ENCODE peak calls at places on chromosome 4, in five cellular contexts. J is GM23248, A is H9, T is right lobe of liver, R is AG04450. S is an unnamed sample.

GRCh38 chr4:78552398-78553396 is 1.1 kb downstream of the ANXA3 start:
- DNase-seq in A (peak; percentile 79), T (no peak), J (no peak), R (no peak), S (no peak)

GRCh38 chr4:89929425-89930272 is 35.0 kb downstream of the MMRN1 start:
- DNase-seq in R (no peak), A (no peak), J (no peak), T (no peak), S (no peak)

GRCh38 chr4:70877539-70877938 is 24.6 kb upstream of the MOB1B start:
- DNase-seq in J (no peak), R (no peak), A (no peak), T (no peak), S (no peak)

GRCh38 chr4:101475246-101475645 is 127.9 kb upstream of the PPP3CA start:
- DNase-seq in A (no peak), J (peak; percentile 3), R (no peak), T (no peak), S (no peak)

GRCh38 chr4:137961051-137961438 is 281.1 kb downstream of the SLC7A11 start:
- DNase-seq in J (peak; percentile 90), T (no peak), R (peak; percentile 24), A (no peak), S (no peak)

GRCh38 chr4:138488527-138488926 is 246.4 kb upstream of the SLC7A11 start:
- DNase-seq in A (no peak), T (no peak), J (no peak), R (no peak), S (no peak)

GRCh38 chr4:102663073-102663472 is 97.7 kb downstream of the MANBA start:
- DNase-seq in A (no peak), R (no peak), J (peak; percentile 70), T (no peak), S (no peak)

GRCh38 chr4:161604516-161605300 is 559.1 kb downstream of the FSTL5 start:
- DNase-seq in T (no peak), R (no peak), J (no peak), A (no peak), S (no peak)

GRCh38 chr4:90438540-90438939 is 311.3 kb downstream of the CCSER1 start:
- DNase-seq in T (no peak), R (no peak), A (no peak), J (no peak), S (no peak)

GRCh38 chr4:6324999-6325790 is 55.5 kb downstream of the WFS1 start:
- DNase-seq in R (no peak), A (no peak), J (peak; percentile 79), T (no peak), S (no peak)

GRCh38 chr4:120056249-120056648 is 10.4 kb downstream of the MAD2L1 start:
- DNase-seq in T (no peak), A (no peak), J (peak; percentile 70), R (no peak), S (no peak)

GRCh38 chr4:6779667-6780565 is 2.6 kb upstream of the KIAA0232 start:
- DNase-seq in J (peak; percentile 21), T (no peak), R (peak; percentile 23), A (peak; percentile 61), S (no peak)

GRCh38 chr4:153741529-153741928 is 18.3 kb downstream of the RNF175 start:
- DNase-seq in A (no peak), R (no peak), T (no peak), J (no peak), S (no peak)

GRCh38 chr4:26083987-26084386 is 170.0 kb downstream of the SMIM20 start:
- DNase-seq in J (peak; percentile 91), T (no peak), A (no peak), R (peak; percentile 87), S (no peak)

GRCh38 chr4:22521240-22521639 is 5.4 kb upstream of the ADGRA3 start:
- DNase-seq in J (no peak), A (no peak), T (no peak), R (no peak), S (no peak)

GRCh38 chr4:141713771-141714445 is 77.5 kb downstream of the IL15 start:
- DNase-seq in R (no peak), A (no peak), J (peak; percentile 58), T (no peak), S (no peak)

GRCh38 chr4:946103-946450 is 13.8 kb downstream of the TMEM175 start:
- DNase-seq in R (no peak), A (no peak), T (no peak), J (no peak), S (no peak)

GRCh38 chr4:74942251-74942917 is 9.5 kb downstream of the PARM1 start:
- DNase-seq in J (no peak), T (no peak), R (no peak), A (no peak), S (no peak)

GRCh38 chr4:89048906-89049601 is 7.9 kb downstream of the FAM13A start:
- DNase-seq in R (no peak), A (no peak), T (no peak), J (peak; percentile 10), S (no peak)

GRCh38 chr4:27381806-27382205 is 521.2 kb downstream of the STIM2 start:
- DNase-seq in R (no peak), T (no peak), J (peak; percentile 20), A (no peak), S (no peak)

GRCh38 chr4:5370286-5370685 is 319.0 kb downstream of the STK32B start:
- DNase-seq in J (peak; percentile 80), T (no peak), A (no peak), R (peak; percentile 39), S (no peak)

GRCh38 chr4:108881190-108881589 is 118.3 kb upstream of the ETNPPL start:
- DNase-seq in R (peak; percentile 59), T (no peak), A (no peak), J (peak; percentile 68), S (no peak)

GRCh38 chr4:31518796-31519250 is 798.7 kb downstream of the PCDH7 start:
- DNase-seq in A (no peak), T (no peak), J (peak; percentile 3), R (no peak), S (no peak)

GRCh38 chr4:143202824-143203223 is 18.1 kb downstream of the USP38 start:
- DNase-seq in T (no peak), A (no peak), R (no peak), J (peak; percentile 43), S (no peak)

GRCh38 chr4:80091184-80091583 is 18.2 kb upstream of the ANTXR2 start:
- DNase-seq in T (no peak), J (no peak), R (no peak), A (no peak), S (no peak)

GRCh38 chr4:8044699-8045098 is 105.0 kb upstream of the AFAP1 start:
- DNase-seq in T (no peak), A (no peak), J (no peak), R (no peak), S (no peak)

GRCh38 chr4:55553442-55553841 is 6.7 kb upstream of the CLOCK start:
- DNase-seq in J (peak; percentile 84), T (no peak), A (peak; percentile 62), R (no peak), S (no peak)

DNA sequence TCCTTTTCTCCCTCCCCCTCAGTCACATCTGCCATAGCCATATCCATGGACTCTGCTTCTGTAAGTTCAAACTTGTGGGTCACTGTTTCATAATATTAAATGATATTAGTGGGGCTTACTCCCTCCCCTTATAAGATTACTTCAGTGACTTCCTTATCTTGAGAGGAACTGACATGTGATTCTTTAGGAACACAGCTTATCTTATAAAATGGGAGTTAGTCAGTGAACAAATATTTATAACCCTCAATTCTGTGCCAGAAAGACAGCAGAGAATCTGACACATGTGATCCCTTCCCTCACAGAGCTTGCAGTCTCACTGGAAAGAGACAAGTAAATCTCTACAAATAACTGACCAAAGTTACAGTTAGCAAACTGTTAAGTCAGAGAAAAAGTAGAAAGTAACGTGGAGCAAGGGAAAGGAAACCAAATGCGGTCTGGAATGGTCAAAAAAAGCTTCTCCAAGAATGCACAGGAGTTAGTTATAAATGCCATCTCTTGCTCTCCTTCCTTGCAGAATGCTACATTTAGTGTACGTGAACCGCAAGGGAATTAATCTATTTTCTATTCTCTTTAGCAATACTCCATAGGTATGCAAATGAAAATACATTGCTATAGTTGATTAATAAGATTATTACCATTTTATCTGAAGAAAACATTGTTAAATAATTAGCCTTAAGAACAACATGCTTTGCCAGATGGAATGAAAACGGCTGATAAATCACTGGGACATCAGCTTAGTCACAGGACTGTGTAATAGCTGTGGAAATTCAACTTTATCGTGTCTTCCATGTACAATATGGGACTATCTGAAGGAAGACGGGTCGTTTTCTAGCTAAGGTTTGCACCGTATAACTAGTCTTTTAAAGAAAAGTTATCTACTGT is 29.0 kb downstream of the SGMS2 start:
- DNase-seq in J (peak; percentile 81), A (no peak), R (no peak), T (no peak), S (no peak)
- H3K27ac ChIP-seq in J (peak overlapping the region; percentile 85), A (no peak overlapping the region), R (no peak overlapping the region), T (no peak overlapping the region), S (no peak overlapping the region)

DNA sequence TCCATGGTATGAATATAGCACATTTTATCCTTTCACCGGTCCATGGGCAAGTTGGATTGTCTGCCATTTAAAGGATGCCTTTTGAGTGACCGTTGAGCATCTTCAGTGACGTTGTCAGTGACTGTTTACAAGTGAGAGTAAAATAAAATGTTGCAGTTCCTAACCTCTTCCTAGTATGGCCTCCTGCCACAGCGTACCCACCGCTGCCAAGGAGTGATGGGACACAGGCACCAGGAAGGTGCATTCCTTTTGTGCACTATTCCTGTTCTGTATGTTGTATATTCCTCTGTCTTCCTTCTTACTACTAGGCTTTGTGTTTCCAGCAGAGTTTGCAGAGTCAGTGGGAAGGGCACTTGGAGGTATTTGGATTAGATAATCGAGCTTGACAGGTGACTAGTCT is 61.5 kb downstream of the SNX25 start:
- DNase-seq in R (no peak), J (no peak), A (no peak), T (no peak), S (no peak)
- H3K27me3 ChIP-seq in R (no peaks in the 10 kb centered on the region), J (no peaks in the 10 kb centered on the region), A (no peaks in the 10 kb centered on the region), T (no peaks in the 10 kb centered on the region), S (no peaks in the 10 kb centered on the region)

DNA sequence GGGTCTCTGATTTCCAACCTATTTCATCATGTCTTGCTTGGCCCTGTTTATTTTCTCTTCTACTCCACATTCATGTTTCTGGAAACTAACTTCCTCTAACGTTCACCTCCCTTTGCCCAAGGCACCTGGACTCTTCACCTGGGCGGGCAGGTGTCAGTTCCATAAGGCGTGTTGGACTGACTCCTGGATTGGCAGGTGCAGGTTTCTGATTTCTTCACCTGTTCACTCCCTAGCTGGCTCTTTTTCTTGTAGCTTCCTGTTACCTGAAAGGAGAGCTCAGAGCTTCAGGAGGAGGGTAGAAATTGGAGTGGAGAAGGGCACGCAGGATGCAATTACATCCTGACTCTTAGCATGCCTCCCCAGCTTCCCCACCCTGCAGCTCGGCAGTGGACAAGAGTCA is 350.8 kb upstream of the KLF3 start:
- DNase-seq in J (no peak), T (no peak), R (no peak), A (no peak), S (no peak)
- H3K27ac ChIP-seq in J (no peak overlapping the region), T (no peak overlapping the region), R (no peak overlapping the region), A (no peak overlapping the region), S (no peak overlapping the region)

GRCh38 chr4:84504821-84505220 is 5.7 kb upstream of the NKX6-1 start:
- DNase-seq in T (no peak), J (no peak), R (no peak), A (no peak), S (no peak)

GRCh38 chr4:84502333-84502954 is 3.4 kb upstream of the NKX6-1 start:
- DNase-seq in J (no peak), T (no peak), R (no peak), A (no peak), S (no peak)

GRCh38 chr4:84502955-84503373 is 3.9 kb upstream of the NKX6-1 start:
- DNase-seq in J (no peak), R (no peak), A (no peak), T (no peak), S (no peak)

GRCh38 chr4:84501721-84502267 is 2.7 kb upstream of the NKX6-1 start:
- DNase-seq in R (no peak), T (no peak), A (peak; percentile 59), J (no peak), S (no peak)

GRCh38 chr4:84503495-84504437 is 4.7 kb upstream of the NKX6-1 start:
- DNase-seq in R (peak; percentile 21), J (peak; percentile 83), T (no peak), A (no peak), S (no peak)
- H3K27me3 ChIP-seq in R (peaks cover 53% of the 10 kb centered on the region), J (peaks cover 86% of the 10 kb centered on the region), T (peaks cover 53% of the 10 kb centered on the region), A (peaks cover 43% of the 10 kb centered on the region), S (peaks cover 90% of the 10 kb centered on the region)